ENCODE peak calls at places on chromosomes 1 and 21, in nine cellular contexts. U is cerebellar cortex; A is NCI-H1436; W is natural killer cell; M is stimulated activated CD8-positive, alpha-beta memory T cell treated with anti-CD3 and anti-CD28 coated beads, Interleukin-15, amount 100 ng/mL, for 4 hours; P is NCI-H2081 treated with DMSO at 0.1 percent for 48 hours; G is heart right ventricle; Z is CD4-positive, CD25-positive, alpha-beta regulatory T cell; S is NCI-H345. L is an unnamed sample.

GRCh38 chr1:18805116-18805515 is 54.3 kb downstream of the TAS1R2 start:
- DNase-seq in A (no peak), Z (no peak), S (no peak), U (no peak), G (no peak), W (no peak), M (no peak), P (no peak), L (no peak)

GRCh38 chr1:20430355-20431290 is 55.4 kb downstream of the CAMK2N1 start:
- DNase-seq in M (no peak), G (no peak), P (no peak), W (no peak), S (peak; percentile 45), Z (peak; percentile 3), U (peak; percentile 26), A (peak; percentile 29), L (peak; percentile 63)

GRCh38 chr21:31750843-31751242 is 18.9 kb upstream of the SCAF4 start:
- DNase-seq in S (no peak), G (no peak), P (no peak), Z (no peak), U (no peak), M (no peak), A (no peak), W (no peak), L (no peak)

GRCh38 chr21:31260790-31261189 is 83.3 kb downstream of the TIAM1 start:
- DNase-seq in G (no peak), P (no peak), S (no peak), A (no peak), U (no peak), Z (no peak), W (no peak), M (no peak), L (no peak)

GRCh38 chr1:117171900-117172501 is 38.7 kb downstream of the VTCN1 start:
- DNase-seq in P (no peak), W (no peak), A (no peak), M (no peak), G (peak; percentile 10), Z (no peak), U (peak; percentile 77), S (no peak), L (peak; percentile 41)

GRCh38 chr1:22249928-22250680 is 107.2 kb upstream of the WNT4 start:
- DNase-seq in M (no peak), S (no peak), Z (no peak), A (no peak), W (no peak), U (no peak), P (no peak), G (no peak), L (no peak)

GRCh38 chr1:171252482-171252881 is 4.2 kb downstream of the FMO1 start:
- DNase-seq in M (no peak), P (no peak), Z (no peak), S (no peak), U (no peak), A (no peak), G (no peak), W (no peak), L (no peak)

GRCh38 chr1:47694011-47694890 is 256.4 kb downstream of the FOXD2 start:
- DNase-seq in W (no peak), Z (no peak), U (no peak), P (no peak), A (no peak), G (peak; percentile 2), S (no peak), M (no peak), L (no peak)

GRCh38 chr1:33347650-33347992 is 26.7 kb upstream of the A3GALT2 start:
- DNase-seq in A (no peak), U (peak; percentile 39), Z (no peak), W (no peak), G (peak; percentile 48), M (no peak), S (peak; percentile 12), P (no peak), L (no peak)

GRCh38 chr1:53552146-53552940 is 93.1 kb downstream of the DMRTB1 start:
- DNase-seq in G (no peak), S (peak; percentile 55), Z (no peak), A (no peak), W (no peak), P (no peak), M (no peak), U (no peak), L (no peak)

GRCh38 chr21:44792653-44793052 is 9.0 kb downstream of the UBE2G2 start:
- DNase-seq in A (no peak), M (no peak), G (no peak), S (no peak), W (no peak), U (no peak), Z (no peak), P (no peak), L (no peak)

GRCh38 chr1:226946285-226946684 is 6.2 kb downstream of the COQ8A start:
- DNase-seq in G (no peak), M (no peak), A (no peak), Z (no peak), W (no peak), S (no peak), P (no peak), U (no peak), L (no peak)

GRCh38 chr1:225692517-225692879 is 39.6 kb upstream of the ENAH start:
- DNase-seq in Z (no peak), A (no peak), U (no peak), G (no peak), P (no peak), W (no peak), M (no peak), S (no peak), L (no peak)

GRCh38 chr1:245718123-245718522 is 563.3 kb downstream of the KIF26B start:
- DNase-seq in W (no peak), A (no peak), P (no peak), U (no peak), G (no peak), M (no peak), S (no peak), Z (no peak), L (no peak)

GRCh38 chr1:237411621-237412020 is 369.6 kb downstream of the RYR2 start:
- DNase-seq in G (no peak), A (no peak), U (no peak), P (no peak), M (peak; percentile 3), W (no peak), S (no peak), Z (no peak), L (no peak)

GRCh38 chr1:43165765-43166164 is 6.3 kb downstream of the EBNA1BP2 start:
- DNase-seq in P (no peak), U (no peak), S (no peak), M (no peak), Z (no peak), A (no peak), W (no peak), G (no peak), L (no peak)

GRCh38 chr1:14421295-14421976 is 177.0 kb upstream of the KAZN start:
- DNase-seq in P (no peak), W (no peak), A (no peak), S (no peak), U (no peak), M (no peak), G (no peak), Z (no peak), L (no peak)

GRCh38 chr1:85692730-85693314 is 15.4 kb downstream of the ZNHIT6 start:
- DNase-seq in U (peak; percentile 29), A (no peak), G (no peak), S (peak; percentile 7), P (no peak), M (no peak), Z (no peak), W (no peak), L (peak; percentile 16)

GRCh38 chr1:232709339-232709738 is 79.4 kb upstream of the SIPA1L2 start:
- DNase-seq in U (no peak), A (no peak), Z (no peak), M (no peak), W (no peak), G (no peak), S (no peak), P (no peak), L (no peak)

GRCh38 chr21:34166468-34166867 is 93.1 kb downstream of the MRPS6 start:
- DNase-seq in G (no peak), A (no peak), U (no peak), P (no peak), M (no peak), W (no peak), Z (no peak), S (no peak), L (no peak)

GRCh38 chr1:60564196-60564595 is 490.6 kb upstream of the C1orf87 start:
- DNase-seq in A (no peak), Z (no peak), M (no peak), U (no peak), G (no peak), S (no peak), W (no peak), P (no peak), L (no peak)

GRCh38 chr1:235079443-235079967 is 49.1 kb downstream of the TOMM20 start:
- DNase-seq in Z (no peak), W (no peak), P (peak; percentile 19), G (no peak), A (peak; percentile 55), M (no peak), S (no peak), U (peak; percentile 72), L (no peak)

GRCh38 chr1:239361403-239361802 is 25.0 kb upstream of the CHRM3 start:
- DNase-seq in U (no peak), Z (no peak), M (no peak), W (no peak), P (no peak), S (no peak), A (no peak), G (no peak), L (no peak)

GRCh38 chr1:204162498-204163074 is 3.6 kb downstream of the REN start:
- DNase-seq in U (peak; percentile 76), P (peak; percentile 43), Z (peak; percentile 57), S (peak; percentile 79), W (peak; percentile 77), M (peak; percentile 64), G (peak; percentile 72), A (peak; percentile 82), L (peak; percentile 81)

GRCh38 chr1:77347646-77348045 is 65.8 kb downstream of the AK5 start:
- DNase-seq in W (no peak), Z (no peak), S (no peak), G (no peak), P (no peak), U (no peak), A (no peak), M (no peak), L (peak; percentile 42)

GRCh38 chr1:161473363-161473762 is 31.9 kb upstream of the FCGR2A start:
- DNase-seq in P (no peak), A (no peak), S (no peak), W (no peak), G (no peak), Z (no peak), U (peak; percentile 42), M (no peak), L (no peak)

GRCh38 chr1:172398193-172398592 is 22.3 kb upstream of the C1orf105 start:
- DNase-seq in M (no peak), G (no peak), Z (no peak), P (no peak), A (no peak), W (no peak), U (no peak), S (no peak), L (no peak)

GRCh38 chr1:223860051-223860559 is 14.4 kb upstream of the TP53BP2 start:
- DNase-seq in U (peak; percentile 42), A (no peak), M (no peak), S (no peak), W (no peak), P (no peak), Z (no peak), G (no peak), L (no peak)

GRCh38 chr1:30627994-30628393 is 95.4 kb downstream of the MATN1 start:
- DNase-seq in U (no peak), A (no peak), Z (no peak), G (no peak), W (no peak), P (no peak), S (no peak), M (no peak), L (no peak)

L was measured in Ammon's horn.